ENCODE peak calls at places on chromosomes 11 and 22, in eight cellular contexts. K is T follicular helper cell; B is activated naive CD8-positive, alpha-beta T cell treated with anti-CD3 and anti-CD28 coated beads, Interleukin-2, amount 50 U/mL, for 24 hours; S is head of caudate nucleus; W is lower lobe of right lung; J is dermis blood vessel endothelial cell; Y is esophagus muscularis mucosa; P is fibroblast of pulmonary artery. R is an unnamed sample.

GRCh38 chr11:12288934-12289666 is 88.3 kb upstream of the PARVA start:
- DNase-seq in K (no peak), B (no peak), S (no peak), W (no peak), J (no peak), Y (no peak), P (no peak), R (no peak)

GRCh38 chr11:111582881-111583280 is 19.4 kb upstream of the SIK2 start:
- DNase-seq in K (no peak), B (no peak), S (no peak), W (no peak), J (no peak), Y (no peak), P (peak), R (no peak)

GRCh38 chr11:9861860-9862725 is 198.2 kb downstream of the SWAP70 start:
- DNase-seq in K (peak), B (peak), S (peak), W (no peak), J (peak), Y (no peak), P (peak), R (peak)

GRCh38 chr11:106986261-106986660 is 32.0 kb downstream of the GUCY1A2 start:
- DNase-seq in K (no peak), B (no peak), S (no peak), W (no peak), J (peak), Y (no peak), P (peak), R (no peak)

GRCh38 chr11:132844956-132845355 is 687.3 kb downstream of the OPCML start:
- DNase-seq in K (no peak), B (no peak), S (no peak), W (no peak), J (no peak), Y (no peak), P (peak), R (no peak)

GRCh38 chr22:42960146-42960509 is 54.8 kb downstream of the PACSIN2 start:
- DNase-seq in K (no peak), B (no peak), S (no peak), W (no peak), J (peak), Y (no peak), P (no peak), R (no peak)

GRCh38 chr11:11569936-11570491 is 51.8 kb downstream of the GALNT18 start:
- DNase-seq in K (no peak), B (no peak), S (no peak), W (peak), J (peak), Y (no peak), P (peak), R (no peak)

GRCh38 chr11:83671295-83671694 is 385.1 kb upstream of the CCDC90B start:
- DNase-seq in K (no peak), B (no peak), S (no peak), W (no peak), J (no peak), Y (no peak), P (no peak), R (no peak)

GRCh38 chr11:134418119-134418840 is 6.2 kb upstream of the B3GAT1 start:
- DNase-seq in K (no peak), B (no peak), S (no peak), W (no peak), J (peak), Y (no peak), P (peak), R (no peak)

GRCh38 chr11:126359431-126360048 is 4.1 kb downstream of the ST3GAL4 start:
- DNase-seq in K (no peak), B (no peak), S (no peak), W (no peak), J (no peak), Y (no peak), P (peak), R (no peak)

GRCh38 chr11:59787816-59788215 is 22.8 kb downstream of the MRPL16 start:
- DNase-seq in K (no peak), B (no peak), S (no peak), W (no peak), J (peak), Y (no peak), P (peak), R (no peak)

GRCh38 chr22:46547179-46547882 is 9.9 kb upstream of the CELSR1 start:
- DNase-seq in K (no peak), B (no peak), S (no peak), W (peak), J (peak), Y (no peak), P (peak), R (no peak)

GRCh38 chr11:9219115-9219514 is 46.0 kb downstream of the DENND5A start:
- DNase-seq in K (no peak), B (no peak), S (no peak), W (no peak), J (peak), Y (no peak), P (peak), R (no peak)

GRCh38 chr11:45145421-45146071 is 893 bp upstream of the PRDM11 start:
- DNase-seq in K (no peak), B (no peak), S (no peak), W (no peak), J (peak), Y (peak), P (peak), R (no peak)

R was measured in T-cell.